ENCODE peak calls at places on chromosomes 4 and X, in four cellular contexts. One of them, this sample, is unnamed. For H3K36me3, the result is how much of the 10 kb centered on the place peaks cover.

GRCh38 chr4:87758278-87758677 is 41.1 kb upstream of the IBSP start:
- DNase-seq in uterus: no peak
- DNase-seq in neuronal stem cell: no peak
- DNase-seq in upper lobe of right lung: no peak
- DNase-seq in this sample: no peak

GRCh38 chr4:94534401-94535312 is 82.9 kb downstream of the PDLIM5 start:
- DNase-seq in neuronal stem cell: no peak
- DNase-seq in uterus: no peak
- DNase-seq in upper lobe of right lung: no peak
- DNase-seq in this sample: no peak

GRCh38 chr4:170274616-170275015 is 184.9 kb upstream of the AADAT start:
- DNase-seq in neuronal stem cell: no peak
- DNase-seq in uterus: no peak
- DNase-seq in upper lobe of right lung: no peak
- DNase-seq in this sample: no peak

GRCh38 chr4:13547563-13548041 is 3.3 kb upstream of the NKX3-2 start:
- DNase-seq in neuronal stem cell: no peak
- DNase-seq in upper lobe of right lung: no peak
- DNase-seq in uterus: no peak
- DNase-seq in this sample: peak

GRCh38 chr4:87152310-87153061 is 67.9 kb downstream of the KLHL8 start:
- DNase-seq in uterus: peak
- DNase-seq in neuronal stem cell: no peak
- DNase-seq in upper lobe of right lung: no peak
- DNase-seq in this sample: no peak

GRCh38 chrX:47266643-47267042 is 33.8 kb downstream of the USP11 start:
- DNase-seq in uterus: no peak
- DNase-seq in upper lobe of right lung: no peak
- DNase-seq in neuronal stem cell: no peak
- DNase-seq in this sample: no peak

GRCh38 chr4:53507671-53508286 is 83.5 kb downstream of the LNX1 start:
- DNase-seq in uterus: no peak
- DNase-seq in neuronal stem cell: no peak
- DNase-seq in upper lobe of right lung: no peak
- DNase-seq in this sample: no peak

GRCh38 chr4:6458528-6458927 is 13.9 kb downstream of the PPP2R2C start:
- DNase-seq in neuronal stem cell: no peak
- DNase-seq in upper lobe of right lung: no peak
- DNase-seq in uterus: no peak
- DNase-seq in this sample: no peak

GRCh38 chrX:97126020-97126419 is 242.3 kb downstream of the RPA4 start:
- DNase-seq in uterus: no peak
- DNase-seq in upper lobe of right lung: no peak
- DNase-seq in neuronal stem cell: no peak
- DNase-seq in this sample: no peak

GRCh38 chr4:125104616-125105015 is 210.1 kb upstream of the FAT4 start:
- DNase-seq in uterus: no peak
- DNase-seq in upper lobe of right lung: no peak
- DNase-seq in neuronal stem cell: no peak
- DNase-seq in this sample: no peak

GRCh38 chrX:115013705-115014104 is 3.7 kb downstream of the IL13RA2 start:
- DNase-seq in neuronal stem cell: no peak
- DNase-seq in uterus: no peak
- DNase-seq in upper lobe of right lung: no peak
- DNase-seq in this sample: no peak

GRCh38 chr4:158904815-158905214 is 136.0 kb downstream of the FNIP2 start:
- DNase-seq in neuronal stem cell: no peak
- DNase-seq in upper lobe of right lung: no peak
- DNase-seq in uterus: no peak
- DNase-seq in this sample: no peak

GRCh38 chr4:80183196-80184052 is 13.9 kb upstream of the PRDM8 start:
- DNase-seq in neuronal stem cell: no peak
- DNase-seq in uterus: peak
- DNase-seq in upper lobe of right lung: peak
- DNase-seq in this sample: no peak

GRCh38 chr4:101064541-101065180 is 282.7 kb downstream of the PPP3CA start:
- DNase-seq in upper lobe of right lung: no peak
- DNase-seq in uterus: no peak
- DNase-seq in neuronal stem cell: no peak
- DNase-seq in this sample: no peak

GRCh38 chrX:13386636-13387035 is 66.8 kb upstream of the ATXN3L start:
- DNase-seq in neuronal stem cell: no peak
- DNase-seq in uterus: no peak
- DNase-seq in upper lobe of right lung: no peak
- DNase-seq in this sample: no peak

GRCh38 chrX:1529756-1530155 is 7.2 kb downstream of the P2RY8 start:
- DNase-seq in uterus: no peak
- DNase-seq in upper lobe of right lung: peak
- DNase-seq in neuronal stem cell: no peak
- DNase-seq in this sample: no peak

GRCh38 chrX:116480059-116480458 is 17.3 kb upstream of the CT83 start:
- DNase-seq in uterus: no peak
- DNase-seq in neuronal stem cell: no peak
- DNase-seq in upper lobe of right lung: no peak
- DNase-seq in this sample: no peak

GRCh38 chrX:9626379-9626778 is 139.3 kb downstream of the GPR143 start:
- DNase-seq in uterus: no peak
- DNase-seq in upper lobe of right lung: no peak
- DNase-seq in neuronal stem cell: no peak
- DNase-seq in this sample: no peak

GRCh38 chrX:41688154-41688553 is 619 bp upstream of the GPR34 start:
- DNase-seq in uterus: no peak
- DNase-seq in upper lobe of right lung: no peak
- DNase-seq in neuronal stem cell: no peak
- DNase-seq in this sample: no peak

GRCh38 chr4:154643493-154643892 is 31.0 kb upstream of the FGG start:
- DNase-seq in neuronal stem cell: no peak
- DNase-seq in uterus: no peak
- DNase-seq in upper lobe of right lung: no peak
- DNase-seq in this sample: no peak

GRCh38 chr4:88960576-88960975 is 96.4 kb downstream of the FAM13A start:
- DNase-seq in neuronal stem cell: no peak
- DNase-seq in uterus: no peak
- DNase-seq in upper lobe of right lung: no peak
- DNase-seq in this sample: peak

GRCh38 chrX:111123125-111123524 is 27.1 kb downstream of the PAK3 start:
- DNase-seq in uterus: no peak
- DNase-seq in neuronal stem cell: no peak
- DNase-seq in upper lobe of right lung: no peak
- DNase-seq in this sample: no peak

GRCh38 chr4:125388653-125389052 is 73.9 kb downstream of the FAT4 start:
- DNase-seq in uterus: no peak
- DNase-seq in upper lobe of right lung: no peak
- DNase-seq in neuronal stem cell: no peak
- DNase-seq in this sample: no peak

GRCh38 chr4:142961866-142962265 is 115.8 kb upstream of the INPP4B start:
- DNase-seq in uterus: peak
- DNase-seq in neuronal stem cell: no peak
- DNase-seq in upper lobe of right lung: no peak
- DNase-seq in this sample: no peak

GRCh38 chrX:19647731-19648588 is 132.7 kb upstream of the MAP3K15 start:
- DNase-seq in neuronal stem cell: no peak
- DNase-seq in uterus: no peak
- DNase-seq in upper lobe of right lung: no peak
- DNase-seq in this sample: no peak

GRCh38 chr4:95505149-95505548 is 43.6 kb downstream of the UNC5C start:
- DNase-seq in upper lobe of right lung: no peak
- DNase-seq in uterus: no peak
- DNase-seq in neuronal stem cell: peak
- DNase-seq in this sample: no peak

GRCh38 chr4:140135529-140136021 is 18.4 kb downstream of the MAML3 start:
- DNase-seq in neuronal stem cell: no peak
- DNase-seq in upper lobe of right lung: peak
- DNase-seq in uterus: peak
- DNase-seq in this sample: no peak

GRCh38 chrX:49977319-49978090 is 55.1 kb downstream of the CLCN5 start:
- DNase-seq in uterus: no peak
- DNase-seq in upper lobe of right lung: no peak
- DNase-seq in neuronal stem cell: no peak
- DNase-seq in this sample: no peak

GRCh38 chrX:31543565-31544125 is 471.8 kb upstream of the FTHL17 start:
- DNase-seq in neuronal stem cell: no peak
- DNase-seq in uterus: no peak
- DNase-seq in upper lobe of right lung: no peak
- DNase-seq in this sample: no peak

GRCh38 chr4:169492436-169493163 is 119.8 kb downstream of the NEK1 start:
- DNase-seq in uterus: no peak
- DNase-seq in neuronal stem cell: peak
- DNase-seq in upper lobe of right lung: no peak
- DNase-seq in this sample: peak

GRCh38 chr4:73754934-73755333 is 14.6 kb downstream of the CXCL8 start:
- DNase-seq in uterus: no peak
- DNase-seq in neuronal stem cell: no peak
- DNase-seq in upper lobe of right lung: no peak
- DNase-seq in this sample: no peak

GRCh38 chrX:96204928-96205327 is 479.7 kb upstream of the DIAPH2 start:
- DNase-seq in upper lobe of right lung: no peak
- DNase-seq in neuronal stem cell: no peak
- DNase-seq in uterus: no peak
- DNase-seq in this sample: no peak

GRCh38 chr4:139734201-139734874 is 68.7 kb downstream of the MGST2 start:
- DNase-seq in neuronal stem cell: no peak
- DNase-seq in upper lobe of right lung: no peak
- DNase-seq in uterus: peak
- DNase-seq in this sample: no peak

GRCh38 chrX:31036895-31037294 is 34.9 kb downstream of the FTHL17 start:
- DNase-seq in upper lobe of right lung: no peak
- DNase-seq in neuronal stem cell: peak
- DNase-seq in uterus: peak
- DNase-seq in this sample: peak

GRCh38 chr4:187544461-187545053 is 451.0 kb upstream of the ZFP42 start:
- DNase-seq in neuronal stem cell: no peak
- DNase-seq in upper lobe of right lung: no peak
- DNase-seq in uterus: no peak
- DNase-seq in this sample: no peak

GRCh38 chrX:17588303-17588702 is 149.0 kb upstream of the SCML1 start:
- DNase-seq in uterus: no peak
- DNase-seq in upper lobe of right lung: no peak
- DNase-seq in neuronal stem cell: no peak
- DNase-seq in this sample: no peak

GRCh38 chr4:21447320-21448055 is 501.1 kb downstream of the KCNIP4 start:
- DNase-seq in neuronal stem cell: no peak
- DNase-seq in uterus: no peak
- DNase-seq in upper lobe of right lung: no peak
- DNase-seq in this sample: no peak

GRCh38 chr4:138310498-138310897 is 68.3 kb upstream of the SLC7A11 start:
- DNase-seq in uterus: no peak
- DNase-seq in neuronal stem cell: no peak
- DNase-seq in upper lobe of right lung: no peak
- DNase-seq in this sample: no peak

GRCh38 chr4:18440527-18441215 is 419.1 kb upstream of the LCORL start:
- DNase-seq in upper lobe of right lung: no peak
- DNase-seq in uterus: no peak
- DNase-seq in neuronal stem cell: no peak
- DNase-seq in this sample: no peak

GRCh38 chr4:15007201-15007600 is 4.9 kb downstream of the CPEB2 start:
- DNase-seq in neuronal stem cell: no peak
- DNase-seq in upper lobe of right lung: no peak
- DNase-seq in uterus: no peak
- DNase-seq in this sample: peak

GRCh38 chr4:15003891-15004700 is 1.8 kb downstream of the CPEB2 start:
- DNase-seq in uterus: peak
- DNase-seq in upper lobe of right lung: peak
- DNase-seq in neuronal stem cell: peak
- DNase-seq in this sample: peak

GRCh38 chr4:15005474-15006115 is 3.3 kb downstream of the CPEB2 start:
- DNase-seq in upper lobe of right lung: no peak
- DNase-seq in neuronal stem cell: no peak
- DNase-seq in uterus: no peak
- DNase-seq in this sample: no peak

GRCh38 chr4:15004701-15005301 is 2.5 kb downstream of the CPEB2 start:
- DNase-seq in upper lobe of right lung: peak
- DNase-seq in uterus: peak
- DNase-seq in neuronal stem cell: peak
- DNase-seq in this sample: peak

GRCh38 chr4:15006416-15007024 is 4.2 kb downstream of the CPEB2 start:
- DNase-seq in uterus: no peak
- DNase-seq in upper lobe of right lung: no peak
- DNase-seq in neuronal stem cell: no peak
- DNase-seq in this sample: no peak
- H3K4me3 ChIP-seq in uterus: no peak
- H3K4me3 ChIP-seq in upper lobe of right lung: peak
- H3K4me3 ChIP-seq in neuronal stem cell: no peak
- H3K4me3 ChIP-seq in this sample: no peak

DNA sequence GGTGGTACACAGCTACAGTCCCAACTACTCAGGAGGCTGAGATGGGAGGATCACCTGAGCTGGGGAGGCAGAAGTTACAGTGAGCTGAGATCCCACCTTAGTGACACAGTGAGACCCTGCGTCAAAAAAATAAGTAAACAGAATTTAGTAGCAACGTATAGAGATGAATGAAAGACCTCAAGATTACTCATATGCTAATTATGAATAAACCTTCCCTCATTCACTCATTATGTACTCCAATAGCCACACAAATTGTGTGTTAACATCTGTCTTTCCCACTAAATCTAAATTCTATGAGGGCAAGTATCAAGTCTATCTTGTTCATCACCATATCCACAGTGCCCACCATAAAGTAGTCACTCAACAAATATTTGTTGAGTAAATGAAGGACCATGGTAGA is 111.5 kb downstream of the LRBA start:
- DNase-seq in uterus: no peak
- DNase-seq in upper lobe of right lung: no peak
- DNase-seq in neuronal stem cell: no peak
- DNase-seq in this sample: no peak
- H3K36me3 ChIP-seq in uterus: under half
- H3K36me3 ChIP-seq in upper lobe of right lung: under half
- H3K36me3 ChIP-seq in neuronal stem cell: under half
- H3K36me3 ChIP-seq in this sample: under half

GRCh38 chr4:55186700-55187099 is 61.3 kb upstream of the KDR start:
- DNase-seq in neuronal stem cell: no peak
- DNase-seq in uterus: no peak
- DNase-seq in upper lobe of right lung: no peak
- DNase-seq in this sample: no peak
- H3K4me3 ChIP-seq in neuronal stem cell: no peak
- H3K4me3 ChIP-seq in uterus: no peak
- H3K4me3 ChIP-seq in upper lobe of right lung: no peak
- H3K4me3 ChIP-seq in this sample: no peak

GRCh38 chr4:118740869-118741268 is 55.7 kb downstream of the METTL14 start:
- DNase-seq in upper lobe of right lung: no peak
- DNase-seq in neuronal stem cell: no peak
- DNase-seq in uterus: no peak
- DNase-seq in this sample: no peak
- H3K36me3 ChIP-seq in upper lobe of right lung: half or more
- H3K36me3 ChIP-seq in neuronal stem cell: under half
- H3K36me3 ChIP-seq in uterus: under half
- H3K36me3 ChIP-seq in this sample: under half